ENCODE peak calls at places on chromosome 3, in five cellular contexts. O is HCT116, I is HepG2, J is K562, K is H1. X is an unnamed sample.

GRCh38 chr3:153052096-153052460 is 109.9 kb upstream of the RAP2B start:
- DNase-seq in O (peak), I (peak), J (peak), K (no peak), X (peak)

GRCh38 chr3:194871864-194872668 is 186.4 kb downstream of the FAM43A start:
- DNase-seq in O (peak), I (no peak), J (no peak), K (no peak), X (no peak)

GRCh38 chr3:12273045-12273695 is 15.7 kb upstream of the PPARG start:
- DNase-seq in O (no peak), I (no peak), J (no peak), K (no peak), X (no peak)

GRCh38 chr3:194908432-194908966 is 222.8 kb downstream of the FAM43A start:
- DNase-seq in O (no peak), I (no peak), J (no peak), K (no peak), X (no peak)

GRCh38 chr3:13119471-13120220 is 46.4 kb upstream of the IQSEC1 start:
- DNase-seq in O (no peak), I (no peak), J (no peak), K (no peak), X (no peak)

GRCh38 chr3:52144034-52144795 is 10.0 kb downstream of the POC1A start:
- DNase-seq in O (peak), I (peak), J (peak), K (peak), X (peak)

GRCh38 chr3:137121704-137122314 is 164.0 kb downstream of the IL20RB start:
- DNase-seq in O (peak), I (peak), J (peak), K (no peak), X (peak)

GRCh38 chr3:46501702-46502101 is 3.9 kb downstream of the RTP3 start:
- DNase-seq in O (no peak), I (no peak), J (no peak), K (no peak), X (no peak)

GRCh38 chr3:38479431-38480092 is 16.6 kb upstream of the EXOG start:
- DNase-seq in O (no peak), I (peak), J (peak), K (no peak), X (peak)

GRCh38 chr3:125990253-125990970 is 21.4 kb downstream of the ROPN1B start:
- DNase-seq in O (peak), I (peak), J (peak), K (peak), X (peak)

GRCh38 chr3:153291052-153291689 is 129.1 kb downstream of the RAP2B start:
- DNase-seq in O (peak), I (peak), J (peak), K (no peak), X (peak)

GRCh38 chr3:127754411-127755304 is 67.7 kb downstream of the MGLL start:
- DNase-seq in O (no peak), I (no peak), J (no peak), K (no peak), X (no peak)

GRCh38 chr3:64266065-64266874 is 41.0 kb upstream of the PRICKLE2 start:
- DNase-seq in O (no peak), I (peak), J (no peak), K (no peak), X (no peak)

GRCh38 chr3:81554805-81555204 is 206.6 kb downstream of the GBE1 start:
- DNase-seq in O (no peak), I (no peak), J (no peak), K (no peak), X (no peak)

GRCh38 chr3:47261301-47261700 is 21.3 kb downstream of the KIF9 start:
- DNase-seq in O (no peak), I (no peak), J (no peak), K (no peak), X (no peak)

GRCh38 chr3:146491303-146491702 is 21.9 kb upstream of the PLSCR2 start:
- DNase-seq in O (no peak), I (no peak), J (no peak), K (no peak), X (no peak)

GRCh38 chr3:23455084-23455483 is 252.0 kb downstream of the UBE2E2 start:
- DNase-seq in O (no peak), I (no peak), J (no peak), K (no peak), X (no peak)

GRCh38 chr3:151434151-151434890 is 26.5 kb downstream of the IGSF10 start:
- DNase-seq in O (no peak), I (no peak), J (no peak), K (no peak), X (no peak)

GRCh38 chr3:65252266-65252665 is 564.5 kb upstream of the ADAMTS9 start:
- DNase-seq in O (no peak), I (no peak), J (no peak), K (no peak), X (no peak)

GRCh38 chr3:78732893-78733292 is 1034.9 kb downstream of the ROBO1 start:
- DNase-seq in O (no peak), I (no peak), J (no peak), K (no peak), X (no peak)

GRCh38 chr3:10206166-10206511 is 41.4 kb downstream of the IRAK2 start:
- DNase-seq in O (no peak), I (no peak), J (no peak), K (no peak), X (no peak)

GRCh38 chr3:12197475-12197874 is 38.8 kb upstream of the TIMP4 start:
- DNase-seq in O (no peak), I (no peak), J (no peak), K (no peak), X (no peak)

GRCh38 chr3:14142567-14143270 is 17.9 kb downstream of the TMEM43 start:
- DNase-seq in O (no peak), I (no peak), J (no peak), K (no peak), X (no peak)
- TF ChIP-seq JUND in O (no peak), I (no peak), J (no peak), K (no peak), X (peak)

GRCh38 chr3:141279074-141279945 is 47.7 kb downstream of the PXYLP1 start:
- DNase-seq in O (no peak), I (peak), J (peak), K (no peak), X (peak)

GRCh38 chr3:141278196-141279073 is 46.8 kb downstream of the PXYLP1 start:
- DNase-seq in O (no peak), I (no peak), J (no peak), K (no peak), X (no peak)

GRCh38 chr3:141280690-141281089 is 49.1 kb downstream of the PXYLP1 start:
- DNase-seq in O (no peak), I (no peak), J (no peak), K (no peak), X (no peak)

GRCh38 chr3:141277451-141277850 is 45.8 kb downstream of the PXYLP1 start:
- DNase-seq in O (no peak), I (no peak), J (no peak), K (no peak), X (no peak)

GRCh38 chr3:141280086-141280485 is 48.5 kb downstream of the PXYLP1 start:
- DNase-seq in O (no peak), I (no peak), J (no peak), K (no peak), X (no peak)
- TF ChIP-seq JUND in O (no peak), I (no peak), J (no peak), K (no peak), X (no peak)

GRCh38 chr3:4583441-4583840 is 90.3 kb downstream of the ITPR1 start:
- DNase-seq in O (no peak), I (no peak), J (no peak), K (no peak), X (no peak)

GRCh38 chr3:4587061-4587837 is 94.1 kb downstream of the ITPR1 start:
- DNase-seq in O (no peak), I (no peak), J (no peak), K (no peak), X (no peak)

GRCh38 chr3:4582634-4583033 is 89.5 kb downstream of the ITPR1 start:
- DNase-seq in O (no peak), I (no peak), J (no peak), K (no peak), X (no peak)

GRCh38 chr3:4586381-4586780 is 93.2 kb downstream of the ITPR1 start:
- DNase-seq in O (no peak), I (no peak), J (no peak), K (no peak), X (no peak)

GRCh38 chr3:4584537-4585249 is 91.5 kb downstream of the ITPR1 start:
- DNase-seq in O (no peak), I (no peak), J (no peak), K (no peak), X (peak)
- TF ChIP-seq JUND in O (no peak), I (no peak), J (no peak), K (no peak), X (no peak)

GRCh38 chr3:44918581-44918980 is 44.2 kb downstream of the TGM4 start:
- DNase-seq in O (no peak), I (no peak), J (no peak), K (no peak), X (no peak)

GRCh38 chr3:44918087-44918486 is 43.7 kb downstream of the TGM4 start:
- DNase-seq in O (no peak), I (no peak), J (no peak), K (no peak), X (no peak)

GRCh38 chr3:44915702-44916438 is 41.5 kb downstream of the TGM4 start:
- DNase-seq in O (no peak), I (peak), J (peak), K (no peak), X (no peak)

GRCh38 chr3:44913868-44914468 is 39.6 kb downstream of the TGM4 start:
- DNase-seq in O (peak), I (peak), J (peak), K (peak), X (peak)

DNA sequence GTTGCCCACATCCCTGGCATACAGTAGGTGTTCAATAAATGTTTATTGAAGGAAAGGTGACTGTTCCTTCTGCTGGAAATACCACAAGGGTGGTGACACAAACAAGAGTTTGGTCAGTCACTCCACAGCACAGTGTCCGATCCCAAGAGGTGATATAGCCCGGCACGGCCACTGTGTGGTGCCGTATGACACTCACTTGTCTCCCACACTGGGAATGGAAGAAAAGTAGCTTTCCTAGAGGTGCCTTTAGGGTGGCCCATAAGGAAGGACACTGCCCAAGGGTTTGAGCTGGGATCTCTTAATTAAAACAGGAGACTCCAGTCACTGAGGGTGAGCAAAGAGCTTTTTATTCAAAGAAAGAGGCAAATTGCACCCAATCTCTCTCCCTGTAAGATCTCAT is 40.5 kb downstream of the TGM4 start:
- DNase-seq in O (no peak), I (no peak), J (peak), K (no peak), X (peak)
- TF ChIP-seq JUND in O (no peak), I (no peak), J (no peak), K (no peak), X (no peak)

DNA sequence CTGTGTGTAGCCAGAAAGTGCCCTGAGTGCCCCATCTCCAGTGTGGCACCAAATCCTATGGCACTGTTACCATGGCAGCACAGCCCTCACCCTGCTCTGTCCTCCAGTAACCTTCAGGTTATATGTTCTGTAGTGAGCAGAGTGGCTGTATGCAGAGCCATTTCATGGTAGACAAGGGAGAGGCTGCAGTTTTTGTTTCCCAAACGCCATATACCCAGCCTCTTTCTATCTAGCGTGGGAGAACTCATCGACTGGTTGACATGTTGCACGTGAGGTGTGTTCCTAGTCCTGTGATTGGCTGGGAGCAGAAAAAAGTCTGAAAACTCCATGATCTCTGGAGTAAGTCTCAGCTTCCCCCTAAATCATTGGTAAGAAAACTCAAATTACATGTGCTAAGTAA is 2.0 kb downstream of the SIDT1 start:
- DNase-seq in O (no peak), I (no peak), J (no peak), K (no peak), X (peak)
- TF ChIP-seq JUND in O (no peak), I (no peak), J (no peak), K (no peak), X (no peak)

DNA sequence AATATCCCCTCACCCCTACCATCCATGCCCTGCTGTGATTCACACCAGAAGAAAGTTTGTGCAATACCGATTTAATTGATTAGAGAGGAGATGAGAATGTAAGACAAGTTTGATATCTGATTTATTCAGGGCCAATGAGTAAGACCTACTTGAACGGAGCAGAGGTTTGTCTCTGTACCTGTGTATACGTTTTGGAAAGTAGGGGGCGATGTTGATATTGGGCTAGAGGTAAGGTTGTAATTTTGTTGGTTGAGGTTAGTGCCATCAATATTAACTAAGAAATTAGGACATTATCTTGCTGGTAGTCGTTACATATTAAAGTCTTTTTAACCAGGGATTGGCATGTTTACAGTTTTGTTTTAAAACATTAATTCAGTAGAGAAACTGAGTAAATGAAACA is 20.5 kb downstream of the EAF2 start:
- DNase-seq in O (peak), I (peak), J (peak), K (no peak), X (peak)
- TF ChIP-seq JUND in O (no peak), I (no peak), J (no peak), K (no peak), X (no peak)

DNA sequence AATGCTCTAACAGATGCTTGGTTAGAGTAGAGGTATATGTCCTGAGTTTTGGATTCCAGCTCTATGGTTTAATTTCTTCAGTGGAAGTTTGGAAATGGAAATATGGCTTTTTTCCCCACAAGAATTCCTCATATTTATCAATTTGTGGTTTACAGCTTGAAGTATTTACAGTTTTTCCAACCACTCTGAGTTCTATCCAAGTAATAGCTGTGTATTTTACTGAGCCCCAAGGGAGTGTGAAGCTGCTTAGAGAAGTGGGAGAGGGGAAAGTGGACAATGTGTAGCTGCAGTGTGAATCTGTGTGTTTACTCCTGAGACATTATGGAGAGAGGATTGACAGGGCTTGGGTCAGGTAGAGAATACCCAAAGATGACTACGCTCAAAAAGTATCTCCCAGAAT is 54.5 kb downstream of the NEK11 start:
- DNase-seq in O (no peak), I (no peak), J (no peak), K (no peak), X (no peak)
- TF ChIP-seq JUND in O (no peak), I (no peak), J (no peak), K (no peak), X (no peak)

GRCh38 chr3:155981669-155982068 is 111.2 kb downstream of the GMPS start:
- DNase-seq in O (no peak), I (no peak), J (no peak), K (no peak), X (no peak)

GRCh38 chr3:155984791-155985417 is 114.5 kb downstream of the GMPS start:
- DNase-seq in O (no peak), I (no peak), J (no peak), K (no peak), X (no peak)

GRCh38 chr3:155979746-155980145 is 109.3 kb downstream of the GMPS start:
- DNase-seq in O (no peak), I (no peak), J (no peak), K (no peak), X (no peak)

GRCh38 chr3:155989536-155989935 is 119.1 kb downstream of the GMPS start:
- DNase-seq in O (no peak), I (no peak), J (no peak), K (no peak), X (no peak)

DNA sequence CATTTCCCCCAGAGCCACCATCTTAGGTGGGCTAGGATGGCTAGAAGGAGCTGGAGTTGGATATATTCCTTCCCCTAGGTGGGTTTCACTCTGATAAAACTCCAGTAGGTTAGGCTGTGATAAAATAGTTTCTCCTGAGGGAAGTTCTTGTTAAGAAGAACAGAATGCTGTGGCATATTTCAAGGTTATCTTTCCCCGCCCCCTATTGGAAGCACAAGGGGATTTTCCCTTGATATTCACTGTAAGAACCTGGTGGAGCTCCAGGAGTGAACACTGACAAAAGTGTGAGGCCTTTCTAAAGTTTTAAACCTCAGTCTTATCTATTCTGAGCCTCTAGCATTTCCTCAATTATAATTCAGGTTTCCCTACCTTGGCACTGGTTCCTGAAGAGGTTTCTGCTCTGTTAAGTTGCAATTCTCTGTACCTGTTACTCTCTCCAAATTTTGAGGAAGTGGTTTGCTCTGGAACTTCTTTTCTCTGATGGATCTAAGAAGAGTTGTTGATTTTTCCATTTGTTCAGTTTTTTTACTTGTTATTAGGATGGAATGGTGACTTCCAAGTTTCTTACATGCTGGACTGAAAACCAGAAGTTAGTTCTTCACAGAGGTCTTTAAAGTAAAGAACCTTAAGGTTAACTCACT is 113.5 kb downstream of the GMPS start:
- DNase-seq in O (no peak), I (no peak), J (peak), K (no peak), X (no peak)
- TF ChIP-seq JUND in O (no peak), I (no peak), J (no peak), K (no peak), X (no peak)

GRCh38 chr3:191066669-191067068 is 132.4 kb upstream of the OSTN start:
- DNase-seq in O (no peak), I (no peak), J (no peak), K (no peak), X (no peak)

GRCh38 chr3:191074511-191074910 is 124.5 kb upstream of the OSTN start:
- DNase-seq in O (no peak), I (no peak), J (no peak), K (no peak), X (no peak)

GRCh38 chr3:191068946-191069813 is 129.9 kb upstream of the OSTN start:
- DNase-seq in O (no peak), I (no peak), J (no peak), K (no peak), X (no peak)

GRCh38 chr3:191070762-191071365 is 128.2 kb upstream of the OSTN start:
- DNase-seq in O (no peak), I (no peak), J (no peak), K (no peak), X (no peak)

DNA sequence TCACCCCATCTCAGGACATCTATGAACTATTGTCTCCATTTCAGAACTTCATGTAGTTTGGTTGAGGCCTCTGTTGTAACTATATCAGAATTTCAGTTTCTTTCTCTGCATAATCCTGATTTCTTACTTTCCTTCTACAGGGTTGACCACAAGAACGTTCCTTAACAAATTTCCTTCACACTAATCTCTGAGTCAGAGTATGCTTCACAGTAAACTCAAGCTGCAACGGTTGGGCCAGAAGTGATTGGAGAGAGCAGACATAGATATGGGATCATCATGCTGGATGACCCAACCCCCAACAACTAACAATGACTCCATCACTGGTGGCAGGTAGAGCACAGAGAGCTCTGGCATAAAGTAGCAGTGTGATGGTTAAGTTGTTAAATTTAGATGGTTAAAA is 128.8 kb upstream of the OSTN start:
- DNase-seq in O (no peak), I (no peak), J (no peak), K (no peak), X (no peak)
- TF ChIP-seq JUND in O (no peak), I (no peak), J (no peak), K (no peak), X (no peak)

X was measured in T47D.